ENCODE peak calls at places on chromosomes 1 and 21, in seven cellular contexts. C is sigmoid colon, W is stomach, F is tibial nerve, B is A549, U is SK-N-SH, G is suprapubic skin. L is an unnamed sample.

GRCh38 chr1:111219466-111220286 is 7.8 kb upstream of the CHI3L2 start:
- DNase-seq in C (no peak), W (no peak), F (no peak), B (no peak), U (no peak), G (no peak), L (no peak)

GRCh38 chr1:2258122-2258812 is 30.1 kb downstream of the SKI start:
- DNase-seq in C (no peak), W (no peak), F (no peak), B (no peak), U (no peak), G (no peak), L (no peak)

GRCh38 chr1:39525366-39526165 is 34.1 kb downstream of the BMP8A start:
- DNase-seq in C (no peak), W (peak; percentile 40), F (no peak), B (no peak), U (no peak), G (no peak), L (no peak)

GRCh38 chr1:158952416-158952815 is 21.1 kb downstream of the PYHIN1 start:
- DNase-seq in C (no peak), W (no peak), F (no peak), B (no peak), U (no peak), G (no peak), L (no peak)

GRCh38 chr1:161261859-161262225 is 3.3 kb downstream of the PCP4L1 start:
- DNase-seq in C (no peak), W (no peak), F (no peak), B (no peak), U (no peak), G (no peak), L (no peak)

GRCh38 chr1:89148259-89148658 is 22.3 kb upstream of the GBP2 start:
- DNase-seq in C (no peak), W (no peak), F (no peak), B (no peak), U (no peak), G (no peak), L (no peak)

GRCh38 chr1:154325583-154326545 is 539 bp downstream of the ATP8B2 start:
- DNase-seq in C (peak; percentile 86), W (peak; percentile 36), F (peak; percentile 42), B (peak; percentile 88), U (peak; percentile 90), G (peak; percentile 84), L (peak; percentile 57)

GRCh38 chr1:19639999-19640362 is 4.1 kb upstream of the NBL1 start:
- DNase-seq in C (peak; percentile 56), W (no peak), F (no peak), B (peak; percentile 75), U (no peak), G (no peak), L (no peak)

GRCh38 chr1:44289530-44289929 is 65.5 kb downstream of the ERI3 start:
- DNase-seq in C (no peak), W (no peak), F (no peak), B (no peak), U (no peak), G (no peak), L (peak; percentile 29)

GRCh38 chr21:38136201-38136600 is 120.6 kb upstream of the KCNJ15 start:
- DNase-seq in C (no peak), W (no peak), F (no peak), B (peak; percentile 56), U (no peak), G (no peak), L (peak; percentile 69)

GRCh38 chr1:53278294-53278693 is 40.0 kb upstream of the MAGOH start:
- DNase-seq in C (peak; percentile 73), W (peak; percentile 70), F (peak; percentile 41), B (peak; percentile 17), U (peak; percentile 89), G (no peak), L (peak; percentile 45)
- TF ChIP-seq EP300 in C (no peak), W (no peak), F (no peak), B (no peak), U (no peak), G (no peak), L (no peak)

GRCh38 chr1:6601049-6601864 is 1.4 kb downstream of the KLHL21 start:
- DNase-seq in C (peak; percentile 94), W (peak; percentile 83), F (peak; percentile 63), B (peak; percentile 82), U (peak; percentile 63), G (peak; percentile 91), L (peak; percentile 94)
- TF ChIP-seq EP300 in C (no peak), W (no peak), F (peak; percentile 93), B (no peak), U (no peak), G (no peak), L (no peak)

DNA sequence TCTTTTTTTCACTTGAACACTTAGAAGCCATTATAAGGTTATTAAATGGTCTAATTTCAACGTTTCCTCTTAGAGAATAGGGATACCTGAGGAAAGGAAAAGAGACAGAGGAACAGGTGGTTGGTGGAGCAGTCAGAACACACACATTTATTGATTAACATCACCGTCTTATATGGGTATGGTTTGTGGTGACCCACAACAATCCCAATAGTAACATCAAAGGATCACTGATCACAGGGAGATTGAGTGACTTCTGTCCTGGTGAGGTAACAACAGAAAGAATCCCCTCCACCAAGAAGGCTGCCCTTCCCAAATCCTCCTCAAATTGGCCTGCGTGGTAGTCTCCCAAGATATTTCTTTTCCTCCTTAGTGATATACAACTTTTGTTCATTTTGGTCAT is 474.0 kb downstream of the PLPP3 start:
- DNase-seq in C (no peak), W (no peak), F (no peak), B (no peak), U (no peak), G (no peak), L (no peak)
- TF ChIP-seq EP300 in C (no peak), W (no peak), F (no peak), B (no peak), U (no peak), G (no peak), L (no peak)

GRCh38 chr1:228045405-228045804 is 37.1 kb upstream of the ARF1 start:
- DNase-seq in C (peak; percentile 45), W (no peak), F (no peak), B (no peak), U (no peak), G (peak; percentile 59), L (no peak)

GRCh38 chr1:228042508-228042907 is 35.7 kb downstream of the WNT3A start:
- DNase-seq in C (no peak), W (no peak), F (no peak), B (no peak), U (no peak), G (no peak), L (no peak)

GRCh38 chr1:228041316-228041715 is 34.5 kb downstream of the WNT3A start:
- DNase-seq in C (no peak), W (no peak), F (no peak), B (no peak), U (no peak), G (peak; percentile 26), L (no peak)

GRCh38 chr1:228044961-228045360 is 37.5 kb upstream of the ARF1 start:
- DNase-seq in C (peak; percentile 46), W (no peak), F (no peak), B (no peak), U (no peak), G (peak; percentile 61), L (peak; percentile 79)

DNA sequence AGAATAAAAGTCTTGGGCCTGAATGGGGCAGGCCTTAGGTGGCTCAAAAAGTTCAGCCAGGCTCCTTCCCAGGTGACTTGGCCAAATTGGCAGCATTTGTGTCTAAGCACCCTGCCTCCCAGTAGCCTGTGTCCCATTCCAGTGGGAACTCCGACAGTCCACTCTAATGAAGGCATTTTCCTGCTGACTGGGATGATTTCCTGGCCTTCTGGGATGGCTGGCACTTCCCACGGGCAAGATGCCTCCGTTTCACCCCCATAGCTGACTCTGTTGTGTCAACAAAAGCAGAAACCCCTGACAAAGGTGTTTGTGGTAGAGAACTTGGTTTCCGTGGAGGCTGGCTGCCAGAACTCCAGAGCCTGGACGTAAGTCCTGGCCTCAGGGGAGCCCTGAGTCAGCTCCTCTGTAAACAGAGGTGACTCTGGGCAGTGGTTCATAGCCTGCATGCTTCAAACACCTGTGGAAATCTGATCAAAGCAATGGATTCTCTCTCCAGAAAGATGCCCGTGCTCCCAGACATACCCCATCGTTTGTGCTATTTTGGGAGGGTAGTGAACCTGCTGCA is 36.6 kb downstream of the WNT3A start:
- DNase-seq in C (no peak), W (peak; percentile 39), F (no peak), B (peak; percentile 75), U (no peak), G (peak; percentile 38), L (no peak)
- TF ChIP-seq EP300 in C (no peak), W (no peak), F (no peak), B (no peak), U (no peak), G (no peak), L (no peak)

GRCh38 chr1:150144606-150145005 is 5.1 kb upstream of the PLEKHO1 start:
- DNase-seq in C (no peak), W (no peak), F (no peak), B (no peak), U (no peak), G (no peak), L (no peak)
- TF ChIP-seq EP300 in C (no peak), W (no peak), F (no peak), B (no peak), U (no peak), G (no peak), L (no peak)

DNA sequence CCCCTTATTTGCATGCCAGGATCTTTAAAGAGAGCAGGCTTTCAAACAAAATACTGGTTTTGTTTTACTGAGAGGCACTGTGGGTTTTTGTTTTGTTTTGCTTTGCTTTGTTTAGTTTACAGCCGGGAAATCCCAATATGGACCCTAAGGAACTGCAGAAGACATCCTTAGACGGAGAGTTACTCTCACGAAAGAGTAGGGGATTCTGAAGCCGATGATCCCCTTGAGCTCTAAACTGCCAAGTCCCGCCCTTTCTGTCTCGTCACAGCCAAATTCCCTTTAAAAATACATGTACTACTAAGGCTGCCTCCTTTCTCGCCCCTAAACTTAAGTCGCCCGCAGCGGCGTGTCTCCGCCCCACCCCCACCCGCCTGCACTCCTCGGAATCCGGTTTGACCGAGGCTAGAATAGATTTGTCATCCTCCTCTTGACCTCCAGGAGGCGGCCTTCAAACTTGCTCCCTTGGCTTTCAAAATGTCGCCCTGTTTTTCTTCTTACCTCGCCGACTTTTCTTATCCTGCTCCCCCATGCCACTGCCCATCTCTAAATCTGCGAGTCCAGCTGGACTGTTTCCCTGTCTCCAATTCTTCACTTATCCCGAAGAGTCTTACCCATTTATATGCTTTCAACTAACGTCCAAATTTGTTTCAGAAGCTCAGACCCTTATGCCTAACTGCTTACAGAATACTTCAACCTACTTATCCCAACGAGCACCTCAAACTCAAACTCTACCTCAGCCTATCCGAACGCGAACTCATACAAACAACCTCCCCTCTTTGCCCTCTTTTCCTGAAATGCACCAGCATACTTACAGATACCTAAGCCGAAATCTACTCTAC is 11.0 kb upstream of the BOLA1 start:
- DNase-seq in C (peak; percentile 94), W (peak; percentile 77), F (peak; percentile 68), B (peak; percentile 95), U (peak; percentile 75), G (peak; percentile 90), L (peak; percentile 81)
- TF ChIP-seq EP300 in C (no peak), W (no peak), F (peak; percentile 88), B (no peak), U (no peak), G (no peak), L (no peak)

GRCh38 chr1:220804202-220804586 is 17.5 kb downstream of the MTARC1 start:
- DNase-seq in C (no peak), W (no peak), F (no peak), B (no peak), U (no peak), G (no peak), L (no peak)
- TF ChIP-seq EP300 in C (no peak), W (no peak), F (no peak), B (no peak), U (no peak), G (no peak), L (no peak)